ENCODE peak calls at places on chromosomes 3 and 15, in eight cellular contexts. V, M, J, G, C, T, U and A are unnamed samples.

GRCh38 chr15:62775932-62776331 is 266.6 kb upstream of the TPM1 start:
- DNase-seq in V (no peak), M (no peak), J (no peak), G (no peak), C (no peak), T (no peak), U (no peak), A (no peak)

GRCh38 chr3:51620543-51620942 is 50.5 kb upstream of the TEX264 start:
- DNase-seq in V (no peak), M (no peak), J (no peak), G (no peak), C (no peak), T (no peak), U (no peak), A (no peak)

GRCh38 chr15:85615930-85616329 is 178.8 kb downstream of the KLHL25 start:
- DNase-seq in V (no peak), M (peak; percentile 33), J (no peak), G (no peak), C (no peak), T (no peak), U (no peak), A (peak; percentile 50)

GRCh38 chr15:61654918-61655317 is 405.3 kb downstream of the VPS13C start:
- DNase-seq in V (no peak), M (no peak), J (no peak), G (no peak), C (no peak), T (no peak), U (no peak), A (no peak)

GRCh38 chr3:119149484-119149883 is 3.5 kb downstream of the TEX55 start:
- DNase-seq in V (no peak), M (no peak), J (no peak), G (no peak), C (no peak), T (peak; percentile 34), U (no peak), A (no peak)

GRCh38 chr3:123667784-123668183 is 82.9 kb upstream of the HACD2 start:
- DNase-seq in V (no peak), M (peak; percentile 42), J (no peak), G (no peak), C (no peak), T (no peak), U (no peak), A (no peak)

GRCh38 chr3:196889844-196890243 is 22.1 kb downstream of the SENP5 start:
- DNase-seq in V (no peak), M (no peak), J (no peak), G (no peak), C (no peak), T (no peak), U (no peak), A (no peak)

GRCh38 chr3:144746631-144747030 is 775.0 kb downstream of the DIPK2A start:
- DNase-seq in V (no peak), M (no peak), J (no peak), G (no peak), C (no peak), T (no peak), U (no peak), A (no peak)

GRCh38 chr3:112739252-112739945 is 98.5 kb upstream of the CCDC80 start:
- DNase-seq in V (no peak), M (no peak), J (no peak), G (no peak), C (no peak), T (no peak), U (no peak), A (no peak)

GRCh38 chr3:34352932-34353331 is 554.5 kb downstream of the PDCD6IP start:
- DNase-seq in V (no peak), M (no peak), J (no peak), G (no peak), C (no peak), T (no peak), U (no peak), A (no peak)

GRCh38 chr3:2947536-2947935 is 162.6 kb downstream of the IL5RA start:
- DNase-seq in V (no peak), M (no peak), J (no peak), G (no peak), C (no peak), T (no peak), U (no peak), A (no peak)

GRCh38 chr15:67946701-67947100 is 106.9 kb upstream of the RNU6-1 start:
- DNase-seq in V (no peak), M (no peak), J (no peak), G (no peak), C (no peak), T (no peak), U (no peak), A (no peak)

GRCh38 chr3:56101576-56101975 is 366.7 kb downstream of the ERC2 start:
- DNase-seq in V (no peak), M (no peak), J (no peak), G (no peak), C (no peak), T (no peak), U (no peak), A (no peak)

GRCh38 chr15:84590406-84590805 is 10.4 kb upstream of the ZSCAN2 start:
- DNase-seq in V (no peak), M (no peak), J (no peak), G (no peak), C (no peak), T (no peak), U (no peak), A (no peak)

GRCh38 chr3:71195492-71195891 is 388.0 kb downstream of the FOXP1 start:
- DNase-seq in V (no peak), M (peak; percentile 74), J (peak; percentile 27), G (no peak), C (no peak), T (peak; percentile 61), U (no peak), A (no peak)